ENCODE peak calls at places on chromosomes 1 and 21, in ten cellular contexts. M is uterus, E is CD14-positive monocyte, V is GM06990, Y is GM13976, P is HFF-Myc, X is endodermal cell, N is nephron progenitor cell, S is neural progenitor cell, Z is progenitor cell of endocrine pancreas. O is an unnamed sample.

GRCh38 chr1:9721606-9722377 is 70.3 kb downstream of the PIK3CD start:
- DNase-seq in M (no peak), E (no peak), V (peak), Y (peak), P (no peak), X (peak), N (peak), S (peak), Z (peak), O (peak)

GRCh38 chr1:8460132-8460544 is 142.2 kb downstream of the SLC45A1 start:
- DNase-seq in M (no peak), E (no peak), V (no peak), Y (no peak), P (no peak), X (peak), N (no peak), S (peak), Z (no peak), O (no peak)

GRCh38 chr1:27292111-27292510 is 29.9 kb upstream of the TMEM222 start:
- DNase-seq in M (no peak), E (no peak), V (no peak), Y (no peak), P (no peak), X (no peak), N (no peak), S (no peak), Z (no peak), O (no peak)

GRCh38 chr1:162882248-162882666 is 21.3 kb upstream of the CCDC190 start:
- DNase-seq in M (no peak), E (no peak), V (no peak), Y (no peak), P (peak), X (no peak), N (no peak), S (no peak), Z (no peak), O (no peak)

GRCh38 chr1:201147396-201148015 is 6.8 kb downstream of the TMEM9 start:
- DNase-seq in M (no peak), E (peak), V (no peak), Y (no peak), P (no peak), X (no peak), N (no peak), S (no peak), Z (no peak), O (no peak)

GRCh38 chr1:147225193-147225730 is at the start of gene FMO5:
- DNase-seq in M (peak), E (peak), V (peak), Y (peak), P (peak), X (peak), N (peak), S (peak), Z (no peak), O (peak)

GRCh38 chr1:218996362-218996761 is 177.3 kb upstream of the LYPLAL1 start:
- DNase-seq in M (no peak), E (no peak), V (no peak), Y (no peak), P (no peak), X (no peak), N (no peak), S (no peak), Z (no peak), O (no peak)

GRCh38 chr1:112083487-112083886 is 94.0 kb upstream of the KCND3 start:
- DNase-seq in M (no peak), E (no peak), V (no peak), Y (no peak), P (peak), X (no peak), N (peak), S (peak), Z (no peak), O (no peak)

GRCh38 chr1:42266253-42267135 is 68.5 kb downstream of the FOXJ3 start:
- DNase-seq in M (no peak), E (no peak), V (no peak), Y (no peak), P (no peak), X (peak), N (no peak), S (peak), Z (no peak), O (no peak)

GRCh38 chr21:32055305-32055704 is 182.5 kb downstream of the HUNK start:
- DNase-seq in M (no peak), E (no peak), V (no peak), Y (no peak), P (peak), X (no peak), N (no peak), S (no peak), Z (no peak), O (no peak)

GRCh38 chr1:234608026-234608719 is 1.8 kb downstream of the IRF2BP2 start:
- DNase-seq in M (peak), E (peak), V (peak), Y (peak), P (peak), X (peak), N (peak), S (peak), Z (peak), O (peak)

GRCh38 chr1:221440658-221441057 is 301.2 kb downstream of the DUSP10 start:
- DNase-seq in M (no peak), E (peak), V (no peak), Y (no peak), P (no peak), X (no peak), N (no peak), S (peak), Z (no peak), O (no peak)

GRCh38 chr1:168234846-168235547 is 9.2 kb downstream of the SFT2D2 start:
- DNase-seq in M (no peak), E (no peak), V (no peak), Y (peak), P (peak), X (peak), N (no peak), S (peak), Z (no peak), O (peak)

GRCh38 chr1:156705321-156705917 is at the start of gene CRABP2:
- DNase-seq in M (peak), E (no peak), V (no peak), Y (no peak), P (no peak), X (no peak), N (peak), S (peak), Z (no peak), O (peak)

GRCh38 chr1:5707566-5708178 is 284.6 kb downstream of the NPHP4 start:
- DNase-seq in M (no peak), E (peak), V (no peak), Y (no peak), P (no peak), X (peak), N (no peak), S (peak), Z (no peak), O (no peak)

GRCh38 chr1:18121072-18121820 is 13.6 kb downstream of the IGSF21 start:
- DNase-seq in M (no peak), E (no peak), V (no peak), Y (no peak), P (no peak), X (no peak), N (no peak), S (no peak), Z (no peak), O (no peak)

GRCh38 chr1:204130989-204131892 is 20.6 kb downstream of the ETNK2 start:
- DNase-seq in M (peak), E (no peak), V (no peak), Y (no peak), P (peak), X (no peak), N (no peak), S (no peak), Z (no peak), O (no peak)

GRCh38 chr1:177915641-177916040 is 54.2 kb downstream of the SEC16B start:
- DNase-seq in M (no peak), E (no peak), V (no peak), Y (no peak), P (no peak), X (no peak), N (no peak), S (no peak), Z (no peak), O (no peak)

GRCh38 chr1:177914603-177915002 is 55.3 kb downstream of the SEC16B start:
- DNase-seq in M (no peak), E (no peak), V (no peak), Y (no peak), P (no peak), X (no peak), N (no peak), S (no peak), Z (no peak), O (no peak)

GRCh38 chr1:177909416-177909815 is 60.4 kb downstream of the SEC16B start:
- DNase-seq in M (no peak), E (no peak), V (no peak), Y (no peak), P (no peak), X (no peak), N (no peak), S (no peak), Z (no peak), O (no peak)

GRCh38 chr1:177912991-177913390 is 56.9 kb downstream of the SEC16B start:
- DNase-seq in M (no peak), E (no peak), V (no peak), Y (no peak), P (no peak), X (no peak), N (no peak), S (no peak), Z (no peak), O (no peak)

GRCh38 chr1:177913762-177914540 is 55.9 kb downstream of the SEC16B start:
- DNase-seq in M (no peak), E (no peak), V (no peak), Y (no peak), P (no peak), X (peak), N (peak), S (peak), Z (no peak), O (no peak)
- TF ChIP-seq CTCF in M (no peak), E (no peak), V (peak), Y (no peak), P (peak), X (peak), N (peak), S (peak), Z (peak), O (no peak)

DNA sequence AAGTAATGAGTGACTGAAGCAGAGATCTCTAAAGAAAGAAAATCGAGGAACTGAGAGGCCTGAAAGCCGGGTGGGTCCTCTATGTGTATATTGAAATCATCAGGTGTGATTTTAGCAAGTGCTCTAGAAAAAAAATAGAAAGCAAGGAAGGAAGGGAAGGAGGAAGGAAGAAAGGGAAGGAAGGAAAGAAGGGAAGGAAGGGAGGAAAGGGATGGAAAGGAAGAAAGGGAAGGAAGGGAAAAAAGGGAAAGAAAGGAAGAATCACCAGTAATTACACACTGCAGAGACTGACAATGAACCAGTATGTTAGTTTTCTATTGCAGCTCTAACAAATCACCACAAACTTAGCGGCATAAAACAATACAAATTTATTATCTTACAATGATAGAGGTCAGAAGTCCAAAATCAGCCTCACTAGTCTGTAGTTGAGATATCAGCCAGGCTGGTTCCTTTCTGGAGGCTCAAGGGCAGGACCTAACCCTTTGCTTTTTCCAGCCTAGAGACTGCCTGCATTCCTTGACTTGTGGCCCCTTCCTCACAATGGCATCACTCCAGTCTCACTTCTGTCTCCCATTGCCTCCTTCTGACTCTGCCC is 47.3 kb upstream of the CDC42BPA start:
- DNase-seq in M (no peak), E (no peak), V (no peak), Y (no peak), P (no peak), X (no peak), N (no peak), S (no peak), Z (no peak), O (no peak)
- TF ChIP-seq CTCF in M (no peak), E (no peak), V (no peak), Y (no peak), P (no peak), X (no peak), N (no peak), S (no peak), Z (no peak), O (no peak)

GRCh38 chr1:208178091-208178529 is 66.1 kb downstream of the PLXNA2 start:
- DNase-seq in M (no peak), E (no peak), V (no peak), Y (no peak), P (no peak), X (peak), N (no peak), S (no peak), Z (no peak), O (no peak)
- TF ChIP-seq CTCF in M (no peak), E (no peak), V (no peak), Y (no peak), P (no peak), X (no peak), N (no peak), S (no peak), Z (no peak), O (no peak)

GRCh38 chr1:175824079-175824478 is 80.7 kb upstream of the TNR start:
- DNase-seq in M (no peak), E (no peak), V (no peak), Y (no peak), P (no peak), X (peak), N (peak), S (peak), Z (no peak), O (peak)
- TF ChIP-seq CTCF in M (no peak), E (no peak), V (peak), Y (peak), P (peak), X (peak), N (no peak), S (peak), Z (peak), O (peak)

GRCh38 chr1:100358210-100358609 is 5.9 kb downstream of the CDC14A start:
- DNase-seq in M (no peak), E (no peak), V (no peak), Y (no peak), P (no peak), X (no peak), N (no peak), S (peak), Z (no peak), O (peak)
- TF ChIP-seq CTCF in M (no peak), E (peak), V (peak), Y (no peak), P (peak), X (peak), N (no peak), S (peak), Z (peak), O (peak)

GRCh38 chr21:36734367-36735200 is 35.7 kb downstream of the SIM2 start:
- DNase-seq in M (no peak), E (no peak), V (no peak), Y (no peak), P (no peak), X (peak), N (no peak), S (no peak), Z (no peak), O (no peak)

GRCh38 chr21:36730291-36731281 is 31.7 kb downstream of the SIM2 start:
- DNase-seq in M (no peak), E (no peak), V (no peak), Y (no peak), P (no peak), X (peak), N (no peak), S (no peak), Z (no peak), O (no peak)

GRCh38 chr21:36732761-36733160 is 33.8 kb downstream of the SIM2 start:
- DNase-seq in M (no peak), E (no peak), V (no peak), Y (no peak), P (no peak), X (peak), N (no peak), S (no peak), Z (no peak), O (no peak)

GRCh38 chr21:36733857-36734256 is 34.9 kb downstream of the SIM2 start:
- DNase-seq in M (no peak), E (no peak), V (no peak), Y (no peak), P (no peak), X (peak), N (no peak), S (no peak), Z (no peak), O (no peak)

DNA sequence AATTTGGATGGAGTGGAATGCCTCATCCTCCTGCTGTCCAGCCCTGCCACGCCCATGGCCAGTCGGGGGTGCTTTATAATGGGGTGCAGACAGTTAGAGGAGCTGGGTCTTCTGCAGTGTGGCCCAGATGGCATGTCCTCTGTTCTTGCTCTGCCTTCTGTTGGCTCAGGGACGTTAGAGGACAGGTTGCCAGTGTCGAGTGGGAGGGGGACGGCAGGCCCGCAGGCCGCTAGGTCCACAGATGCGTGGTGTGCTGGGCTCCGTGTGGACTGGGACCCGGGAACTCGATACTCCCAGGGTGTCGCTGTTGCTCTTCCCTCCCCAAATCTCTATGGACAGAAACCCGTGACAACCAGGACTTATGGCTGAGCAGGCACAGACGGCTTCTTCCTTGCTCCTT is 33.3 kb downstream of the SIM2 start:
- DNase-seq in M (no peak), E (no peak), V (no peak), Y (no peak), P (no peak), X (no peak), N (no peak), S (no peak), Z (no peak), O (no peak)
- TF ChIP-seq CTCF in M (no peak), E (no peak), V (no peak), Y (no peak), P (no peak), X (no peak), N (no peak), S (no peak), Z (no peak), O (no peak)